ENCODE peak calls at places on chromosomes 6 and 20, in nine cellular contexts. N is lung; P is CD8-positive, alpha-beta T cell; O is heart left ventricle; Z is WERI-Rb-1; R is left ventricle myocardium inferior; T is HCT116; Y is AG04450; F is osteoblast. H is an unnamed sample.

GRCh38 chr20:13008761-13009681 is at the start of gene SPTLC3:
- DNase-seq in N (peak; percentile 57), P (no peak), O (peak; percentile 22), Z (no peak), R (no peak), T (no peak), Y (no peak), F (no peak), H (peak; percentile 67)

GRCh38 chr6:27890351-27891299 is 21.6 kb downstream of the OR2B2 start:
- DNase-seq in N (no peak), P (peak; percentile 84), O (peak; percentile 55), Z (peak; percentile 72), R (no peak), T (peak; percentile 97), Y (peak; percentile 84), F (peak; percentile 94), H (no peak)

GRCh38 chr20:41786158-41786557 is 168.0 kb upstream of the CHD6 start:
- DNase-seq in N (no peak), P (no peak), O (no peak), Z (no peak), R (no peak), T (no peak), Y (no peak), F (no peak), H (no peak)

GRCh38 chr6:17015551-17016381 is 86.1 kb upstream of the STMND1 start:
- DNase-seq in N (peak; percentile 37), P (peak; percentile 73), O (peak; percentile 34), Z (no peak), R (peak; percentile 29), T (no peak), Y (no peak), F (no peak), H (peak; percentile 7)

GRCh38 chr6:7052441-7052936 is 55.3 kb upstream of the RREB1 start:
- DNase-seq in N (peak; percentile 52), P (peak; percentile 51), O (peak; percentile 59), Z (peak; percentile 62), R (peak; percentile 67), T (no peak), Y (no peak), F (peak; percentile 81), H (peak; percentile 61)

GRCh38 chr20:17658648-17658993 is 23.4 kb downstream of the RRBP1 start:
- DNase-seq in N (no peak), P (no peak), O (no peak), Z (no peak), R (no peak), T (no peak), Y (no peak), F (no peak), H (no peak)

GRCh38 chr6:40906759-40907158 is 132.3 kb downstream of the UNC5CL start:
- DNase-seq in N (no peak), P (no peak), O (no peak), Z (no peak), R (no peak), T (no peak), Y (no peak), F (no peak), H (no peak)

GRCh38 chr6:156808287-156808686 is 31.1 kb downstream of the ARID1B start:
- DNase-seq in N (no peak), P (no peak), O (no peak), Z (no peak), R (no peak), T (no peak), Y (no peak), F (no peak), H (no peak)

DNA sequence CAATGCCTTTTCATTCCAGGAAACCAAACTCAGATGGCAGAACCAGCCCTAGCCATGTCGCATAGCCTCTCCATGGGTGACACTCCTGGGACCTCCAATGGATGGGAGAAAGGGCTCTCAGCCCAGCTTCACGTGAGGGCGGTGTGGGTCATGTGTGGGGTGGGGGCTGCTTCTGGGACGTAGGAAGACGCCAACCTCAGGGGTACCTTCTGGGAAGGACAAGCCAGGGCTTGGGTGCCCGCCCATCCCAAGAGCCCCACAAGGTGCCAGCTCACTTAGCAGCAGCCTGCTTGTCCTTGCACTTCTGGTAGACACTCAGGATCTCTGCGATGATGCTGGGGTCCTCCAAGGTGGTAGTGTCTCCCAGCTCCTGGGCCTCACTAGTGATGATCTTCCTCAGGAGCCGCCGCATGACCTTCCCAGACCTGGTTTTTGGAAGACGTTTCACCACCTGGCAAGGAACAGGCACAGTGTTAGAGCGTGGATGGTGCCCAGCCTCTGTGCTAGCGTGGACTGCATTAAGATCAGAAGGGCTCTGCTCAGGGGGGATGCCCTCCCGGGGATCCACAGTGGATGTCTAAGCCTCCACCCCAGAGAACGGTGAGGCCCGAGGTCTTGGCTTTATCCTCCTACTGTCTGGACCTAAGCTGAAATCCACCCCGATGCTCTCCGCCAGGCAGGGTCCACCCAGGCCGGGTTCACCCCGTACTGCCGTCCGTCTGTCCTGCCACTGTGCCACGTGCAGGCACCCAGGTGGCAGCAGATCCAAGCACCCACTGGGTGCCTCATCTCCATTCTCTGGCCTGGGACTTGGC is 15.1 kb upstream of the APMAP start:
- DNase-seq in N (no peak), P (no peak), O (peak; percentile 13), Z (no peak), R (no peak), T (no peak), Y (no peak), F (no peak), H (no peak)
- H3K27ac ChIP-seq in N (no peak overlapping the region), P (no peak overlapping the region), O (no peak overlapping the region), Z (no peak overlapping the region), R (peak overlapping the region; percentile 76), T (no peak overlapping the region), Y (no peak overlapping the region), F (no peak overlapping the region), H (no peak overlapping the region)

DNA sequence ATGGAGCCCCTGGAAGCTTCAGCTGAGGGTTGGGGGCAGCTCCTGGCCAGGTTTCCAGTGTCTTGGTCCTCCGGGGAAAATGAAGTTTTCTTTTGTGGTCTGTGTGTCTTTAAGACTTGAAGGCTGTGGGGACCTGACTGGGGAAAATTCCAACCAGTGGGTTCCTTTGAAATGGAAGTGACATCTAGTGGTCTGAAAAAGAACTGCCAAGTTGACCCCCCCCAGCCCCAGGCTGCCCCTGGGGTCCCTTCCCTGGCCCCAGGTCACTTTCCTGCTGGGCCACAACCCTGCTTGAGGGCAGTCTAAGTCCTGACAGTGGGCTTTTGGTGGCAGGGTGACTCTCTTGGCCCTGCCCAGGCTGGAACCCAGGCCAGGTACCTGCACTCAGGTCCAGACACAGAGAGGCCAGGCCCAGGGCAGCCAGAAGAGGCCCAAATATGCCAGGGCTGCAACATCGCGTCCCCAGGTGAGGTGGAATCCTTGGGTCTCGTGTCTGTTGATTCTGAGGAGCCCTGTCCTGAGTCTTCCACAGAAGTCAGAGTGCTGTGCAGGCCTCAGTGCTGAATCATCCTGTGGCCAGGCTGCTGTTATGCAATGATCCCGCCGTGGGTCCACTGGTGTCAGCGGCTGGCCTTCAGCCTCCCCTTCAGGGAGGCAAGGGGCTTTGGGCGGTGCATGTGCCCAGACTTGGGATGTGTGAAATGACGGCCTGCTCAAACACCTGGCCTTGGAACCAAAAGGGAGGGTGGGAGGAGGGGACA is 68.4 kb downstream of the VEGFA start:
- DNase-seq in N (peak; percentile 51), P (no peak), O (peak; percentile 33), Z (peak; percentile 64), R (peak; percentile 50), T (peak; percentile 22), Y (no peak), F (peak; percentile 86), H (peak; percentile 59)
- TF ChIP-seq CTCF in N (peak; percentile 5), P (peak; percentile 16), O (peak; percentile 65), Z (peak; percentile 83), R (peak; percentile 65), T (peak; percentile 42), Y (peak; percentile 64), F (peak; percentile 51), H (peak; percentile 68)

DNA sequence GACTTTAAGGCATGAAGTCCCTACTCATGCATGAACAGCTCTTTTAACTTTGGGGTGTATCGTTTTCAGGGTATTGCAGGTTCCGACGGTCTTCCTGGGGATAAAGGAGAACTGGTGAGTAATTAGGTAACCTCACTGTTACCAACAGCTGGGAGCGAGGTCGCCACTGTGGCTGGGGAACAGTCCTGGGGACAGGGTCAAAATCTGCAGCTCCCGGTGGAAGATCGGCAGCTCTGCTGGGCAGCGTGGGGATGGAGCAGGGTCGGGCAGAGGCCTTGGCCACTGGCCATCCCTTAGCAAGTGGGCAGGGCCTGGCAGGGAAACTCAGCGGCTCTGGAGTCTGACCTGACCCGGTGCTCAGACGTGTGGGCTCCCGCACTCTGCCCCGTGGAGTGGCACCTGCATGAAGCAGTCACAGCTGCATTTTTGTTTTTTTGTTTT is 16.1 kb downstream of the COL9A3 start:
- DNase-seq in N (no peak), P (no peak), O (no peak), Z (no peak), R (no peak), T (no peak), Y (no peak), F (peak; percentile 77), H (peak; percentile 73)
- H3K27ac ChIP-seq in N (no peak overlapping the region), P (no peak overlapping the region), O (no peak overlapping the region), Z (no peak overlapping the region), R (no peak overlapping the region), T (peak overlapping the region; percentile 67), Y (no peak overlapping the region), F (no peak overlapping the region), H (peak overlapping the region; percentile 54)

GRCh38 chr6:149484733-149485700 is at the start of gene ZC3H12D:
- DNase-seq in N (no peak), P (peak; percentile 86), O (peak; percentile 41), Z (no peak), R (peak; percentile 60), T (peak; percentile 38), Y (no peak), F (peak; percentile 72), H (no peak)
- TF ChIP-seq CTCF in N (no peak), P (peak; percentile 66), O (no peak), Z (no peak), R (peak; percentile 33), T (no peak), Y (peak; percentile 9), F (peak; percentile 11), H (no peak)

DNA sequence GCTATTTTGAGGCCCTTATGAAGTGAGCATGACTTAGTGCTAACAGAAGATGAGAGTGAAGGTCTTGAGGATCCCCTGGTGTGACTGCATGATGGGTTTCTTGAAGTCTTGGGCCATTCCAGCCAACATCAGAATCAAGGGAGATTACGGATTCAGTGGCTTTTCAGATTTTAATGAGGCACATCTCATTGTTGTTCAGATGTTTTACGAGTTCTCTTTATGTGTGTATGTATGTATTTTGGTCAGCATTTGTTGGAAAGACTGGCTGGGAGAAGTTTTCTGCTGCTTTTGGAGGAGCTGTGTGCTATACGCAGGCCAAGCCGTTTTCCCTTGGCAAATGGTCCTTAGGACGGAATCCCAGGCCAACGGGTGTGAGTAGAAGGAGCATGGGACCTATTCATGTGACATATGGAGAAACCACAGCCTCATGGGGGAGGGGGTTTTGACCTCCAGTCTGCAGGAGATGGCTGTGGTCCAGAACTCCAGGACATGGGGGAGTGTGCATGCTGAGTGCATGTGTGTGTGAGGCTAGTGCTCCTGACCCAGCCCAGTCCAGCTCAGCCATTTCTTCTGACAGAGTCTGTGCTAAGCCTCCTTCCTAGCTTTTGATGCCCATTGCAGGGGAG is 35.3 kb downstream of the CHMP4B start:
- DNase-seq in N (no peak), P (no peak), O (peak; percentile 55), Z (no peak), R (peak; percentile 29), T (no peak), Y (no peak), F (no peak), H (no peak)
- H3K27ac ChIP-seq in N (no peak overlapping the region), P (no peak overlapping the region), O (no peak overlapping the region), Z (no peak overlapping the region), R (peak overlapping the region; percentile 4), T (no peak overlapping the region), Y (no peak overlapping the region), F (no peak overlapping the region), H (no peak overlapping the region)

GRCh38 chr20:58963060-58963584 is 17.9 kb upstream of the NELFCD start:
- DNase-seq in N (no peak), P (no peak), O (no peak), Z (no peak), R (no peak), T (no peak), Y (no peak), F (no peak), H (no peak)
- TF ChIP-seq CTCF in N (no peak), P (no peak), O (no peak), Z (no peak), R (no peak), T (no peak), Y (no peak), F (no peak), H (no peak)

H was measured in body of pancreas.